ENCODE peak calls at places on chromosome 6, in nine cellular contexts. Q is T-helper 9 cell; O is CD8-positive, alpha-beta memory T cell; X is stimulated activated CD4-positive, alpha-beta T cell treated with anti-CD3 and anti-CD28 coated beads, Interleukin-1b, Interleukin-23, amount 100 ng/mL, for 24 hours; R is WTC11; M is heart left ventricle; I is lower lobe of right lung; P is pons; U is NCI-H2171. T is an unnamed sample.

GRCh38 chr6:137975058-137975940 is 108.2 kb downstream of the TNFAIP3 start:
- DNase-seq in Q (no peak), O (peak), X (no peak), R (no peak), M (no peak), I (no peak), P (peak), U (peak), T (no peak)

GRCh38 chr6:12313992-12314589 is 23.9 kb downstream of the EDN1 start:
- DNase-seq in Q (no peak), O (no peak), X (no peak), R (no peak), M (no peak), I (no peak), P (no peak), U (no peak), T (no peak)

GRCh38 chr6:44804546-44804945 is 417.0 kb downstream of the CDC5L start:
- DNase-seq in Q (no peak), O (no peak), X (no peak), R (no peak), M (no peak), I (no peak), P (no peak), U (no peak), T (no peak)

GRCh38 chr6:158805698-158806373 is 13.3 kb downstream of the EZR start:
- DNase-seq in Q (no peak), O (no peak), X (no peak), R (no peak), M (no peak), I (no peak), P (no peak), U (no peak), T (no peak)

GRCh38 chr6:157194643-157195042 is 128.7 kb downstream of the TMEM242 start:
- DNase-seq in Q (no peak), O (no peak), X (no peak), R (no peak), M (no peak), I (no peak), P (no peak), U (no peak), T (no peak)

GRCh38 chr6:165571721-165572132 is 91.3 kb downstream of the PDE10A start:
- DNase-seq in Q (no peak), O (no peak), X (no peak), R (no peak), M (no peak), I (no peak), P (no peak), U (no peak), T (no peak)

GRCh38 chr6:154984146-154984545 is 11.0 kb upstream of the TIAM2 start:
- DNase-seq in Q (no peak), O (no peak), X (no peak), R (no peak), M (no peak), I (no peak), P (no peak), U (peak), T (no peak)

GRCh38 chr6:159062564-159062945 is 17.8 kb upstream of the TAGAP start:
- DNase-seq in Q (no peak), O (peak), X (no peak), R (no peak), M (no peak), I (no peak), P (no peak), U (no peak), T (peak)

GRCh38 chr6:134584809-134585528 is 267.1 kb upstream of the SGK1 start:
- DNase-seq in Q (no peak), O (no peak), X (no peak), R (no peak), M (no peak), I (no peak), P (peak), U (no peak), T (no peak)

GRCh38 chr6:160337301-160337700 is 10.9 kb upstream of the SLC22A3 start:
- DNase-seq in Q (no peak), O (no peak), X (no peak), R (no peak), M (no peak), I (no peak), P (no peak), U (no peak), T (no peak)

GRCh38 chr6:11785449-11785951 is 6.9 kb upstream of the ADTRP start:
- DNase-seq in Q (no peak), O (no peak), X (no peak), R (no peak), M (no peak), I (no peak), P (no peak), U (no peak), T (no peak)

GRCh38 chr6:155050311-155050710 is 55.2 kb downstream of the TIAM2 start:
- DNase-seq in Q (no peak), O (no peak), X (peak), R (no peak), M (no peak), I (no peak), P (no peak), U (no peak), T (peak)

GRCh38 chr6:103079867-103080266 is 1686.4 kb downstream of the GRIK2 start:
- DNase-seq in Q (no peak), O (no peak), X (no peak), R (no peak), M (no peak), I (no peak), P (no peak), U (no peak), T (no peak)

GRCh38 chr6:56938634-56939294 is 16.1 kb upstream of the BEND6 start:
- DNase-seq in Q (no peak), O (no peak), X (no peak), R (no peak), M (no peak), I (no peak), P (no peak), U (no peak), T (no peak)

GRCh38 chr6:165694296-165694695 is 31.3 kb upstream of the PDE10A start:
- DNase-seq in Q (no peak), O (no peak), X (no peak), R (no peak), M (no peak), I (no peak), P (no peak), U (no peak), T (no peak)

GRCh38 chr6:132995432-132995831 is 181.1 kb downstream of the RPS12 start:
- DNase-seq in Q (no peak), O (no peak), X (no peak), R (no peak), M (no peak), I (no peak), P (peak), U (no peak), T (no peak)

GRCh38 chr6:77456531-77457248 is 6.6 kb downstream of the HTR1B start:
- DNase-seq in Q (no peak), O (no peak), X (no peak), R (no peak), M (no peak), I (no peak), P (no peak), U (no peak), T (no peak)

GRCh38 chr6:29791162-29791561 is 36.5 kb upstream of the HLA-G start:
- DNase-seq in Q (no peak), O (no peak), X (no peak), R (no peak), M (no peak), I (no peak), P (no peak), U (no peak), T (no peak)

GRCh38 chr6:131061771-131062160 is 1.3 kb downstream of the EPB41L2 start:
- DNase-seq in Q (no peak), O (no peak), X (no peak), R (no peak), M (no peak), I (no peak), P (peak), U (no peak), T (no peak)

GRCh38 chr6:158642097-158642601 is 2.4 kb downstream of the DYNLT1 start:
- DNase-seq in Q (no peak), O (no peak), X (no peak), R (no peak), M (peak), I (no peak), P (no peak), U (no peak), T (no peak)

GRCh38 chr6:16061833-16062232 is 67.1 kb upstream of the MYLIP start:
- DNase-seq in Q (no peak), O (no peak), X (no peak), R (no peak), M (no peak), I (no peak), P (no peak), U (no peak), T (no peak)

GRCh38 chr6:131728296-131728939 is 17.6 kb upstream of the CTAGE9 start:
- DNase-seq in Q (no peak), O (no peak), X (no peak), R (no peak), M (no peak), I (no peak), P (no peak), U (no peak), T (no peak)

GRCh38 chr6:90386796-90387390 is 90.2 kb upstream of the BACH2 start:
- DNase-seq in Q (no peak), O (no peak), X (no peak), R (no peak), M (no peak), I (no peak), P (peak), U (no peak), T (no peak)

GRCh38 chr6:137878810-137879285 is 11.8 kb downstream of the TNFAIP3 start:
- DNase-seq in Q (no peak), O (peak), X (no peak), R (peak), M (peak), I (peak), P (no peak), U (no peak), T (no peak)